ENCODE peak calls at places on chromosomes 5 and 9, in six cellular contexts. One of them, this sample, is unnamed.

GRCh38 chr5:126348855-126349635 is 74.2 kb upstream of the GRAMD2B start:
- DNase-seq in transverse colon: no peak
- DNase-seq in astrocyte of the cerebellum: no peak
- DNase-seq in bronchial epithelial cell: no peak
- DNase-seq in breast epithelium: no peak
- DNase-seq in activated CD8-positive, alpha-beta T cell treated with anti-CD3 and anti-CD28 coated beads for 36 hours: no peak
- DNase-seq in this sample: no peak

GRCh38 chr9:98101868-98102273 is 17.2 kb downstream of the TRIM14 start:
- DNase-seq in transverse colon: peak
- DNase-seq in astrocyte of the cerebellum: no peak
- DNase-seq in bronchial epithelial cell: no peak
- DNase-seq in breast epithelium: peak
- DNase-seq in activated CD8-positive, alpha-beta T cell treated with anti-CD3 and anti-CD28 coated beads for 36 hours: peak
- DNase-seq in this sample: no peak

GRCh38 chr9:3962467-3962866 is 337.4 kb downstream of the GLIS3 start:
- DNase-seq in transverse colon: no peak
- DNase-seq in astrocyte of the cerebellum: no peak
- DNase-seq in bronchial epithelial cell: peak
- DNase-seq in breast epithelium: no peak
- DNase-seq in activated CD8-positive, alpha-beta T cell treated with anti-CD3 and anti-CD28 coated beads for 36 hours: no peak
- DNase-seq in this sample: no peak

GRCh38 chr5:1108865-1109174 is 3.0 kb downstream of the SLC12A7 start:
- DNase-seq in transverse colon: no peak
- DNase-seq in astrocyte of the cerebellum: no peak
- DNase-seq in bronchial epithelial cell: no peak
- DNase-seq in breast epithelium: no peak
- DNase-seq in activated CD8-positive, alpha-beta T cell treated with anti-CD3 and anti-CD28 coated beads for 36 hours: no peak
- DNase-seq in this sample: no peak

GRCh38 chr5:17243287-17244063 is 26.0 kb downstream of the BASP1 start:
- DNase-seq in transverse colon: no peak
- DNase-seq in astrocyte of the cerebellum: no peak
- DNase-seq in bronchial epithelial cell: no peak
- DNase-seq in breast epithelium: no peak
- DNase-seq in activated CD8-positive, alpha-beta T cell treated with anti-CD3 and anti-CD28 coated beads for 36 hours: no peak
- DNase-seq in this sample: no peak

GRCh38 chr5:172377856-172378255 is 76.5 kb downstream of the SH3PXD2B start:
- DNase-seq in transverse colon: no peak
- DNase-seq in astrocyte of the cerebellum: no peak
- DNase-seq in bronchial epithelial cell: no peak
- DNase-seq in breast epithelium: no peak
- DNase-seq in activated CD8-positive, alpha-beta T cell treated with anti-CD3 and anti-CD28 coated beads for 36 hours: no peak
- DNase-seq in this sample: no peak

GRCh38 chr5:107519900-107520354 is 150.8 kb downstream of the EFNA5 start:
- DNase-seq in transverse colon: no peak
- DNase-seq in astrocyte of the cerebellum: no peak
- DNase-seq in bronchial epithelial cell: peak
- DNase-seq in breast epithelium: no peak
- DNase-seq in activated CD8-positive, alpha-beta T cell treated with anti-CD3 and anti-CD28 coated beads for 36 hours: no peak
- DNase-seq in this sample: no peak

GRCh38 chr9:37383876-37384715 is 38.4 kb upstream of the GRHPR start:
- DNase-seq in transverse colon: no peak
- DNase-seq in astrocyte of the cerebellum: no peak
- DNase-seq in bronchial epithelial cell: no peak
- DNase-seq in breast epithelium: no peak
- DNase-seq in activated CD8-positive, alpha-beta T cell treated with anti-CD3 and anti-CD28 coated beads for 36 hours: no peak
- DNase-seq in this sample: no peak

GRCh38 chr5:159104058-159104651 is 4.4 kb upstream of the EBF1 start:
- DNase-seq in transverse colon: no peak
- DNase-seq in astrocyte of the cerebellum: no peak
- DNase-seq in bronchial epithelial cell: peak
- DNase-seq in breast epithelium: no peak
- DNase-seq in activated CD8-positive, alpha-beta T cell treated with anti-CD3 and anti-CD28 coated beads for 36 hours: no peak
- DNase-seq in this sample: no peak

GRCh38 chr5:115351356-115352195 is 55.1 kb upstream of the CCDC112 start:
- DNase-seq in transverse colon: no peak
- DNase-seq in astrocyte of the cerebellum: no peak
- DNase-seq in bronchial epithelial cell: peak
- DNase-seq in breast epithelium: no peak
- DNase-seq in activated CD8-positive, alpha-beta T cell treated with anti-CD3 and anti-CD28 coated beads for 36 hours: no peak
- DNase-seq in this sample: no peak

GRCh38 chr5:96893342-96893741 is 17.0 kb downstream of the ERAP2 start:
- DNase-seq in transverse colon: no peak
- DNase-seq in astrocyte of the cerebellum: peak
- DNase-seq in bronchial epithelial cell: peak
- DNase-seq in breast epithelium: no peak
- DNase-seq in activated CD8-positive, alpha-beta T cell treated with anti-CD3 and anti-CD28 coated beads for 36 hours: peak
- DNase-seq in this sample: no peak

GRCh38 chr9:2622361-2623045 is 916 bp downstream of the VLDLR start:
- DNase-seq in transverse colon: peak
- DNase-seq in astrocyte of the cerebellum: no peak
- DNase-seq in bronchial epithelial cell: peak
- DNase-seq in breast epithelium: no peak
- DNase-seq in activated CD8-positive, alpha-beta T cell treated with anti-CD3 and anti-CD28 coated beads for 36 hours: peak
- DNase-seq in this sample: no peak

GRCh38 chr5:58012801-58013315 is 447.0 kb downstream of the PLK2 start:
- DNase-seq in transverse colon: no peak
- DNase-seq in astrocyte of the cerebellum: no peak
- DNase-seq in bronchial epithelial cell: no peak
- DNase-seq in breast epithelium: no peak
- DNase-seq in activated CD8-positive, alpha-beta T cell treated with anti-CD3 and anti-CD28 coated beads for 36 hours: no peak
- DNase-seq in this sample: no peak

GRCh38 chr5:158958048-158958994 is 141.4 kb downstream of the EBF1 start:
- DNase-seq in transverse colon: no peak
- DNase-seq in astrocyte of the cerebellum: no peak
- DNase-seq in bronchial epithelial cell: no peak
- DNase-seq in breast epithelium: no peak
- DNase-seq in activated CD8-positive, alpha-beta T cell treated with anti-CD3 and anti-CD28 coated beads for 36 hours: no peak
- DNase-seq in this sample: no peak

GRCh38 chr5:3220638-3221288 is 374.9 kb upstream of the IRX1 start:
- DNase-seq in transverse colon: no peak
- DNase-seq in astrocyte of the cerebellum: no peak
- DNase-seq in bronchial epithelial cell: no peak
- DNase-seq in breast epithelium: no peak
- DNase-seq in activated CD8-positive, alpha-beta T cell treated with anti-CD3 and anti-CD28 coated beads for 36 hours: no peak
- DNase-seq in this sample: no peak

GRCh38 chr9:107807183-107807582 is 317.6 kb upstream of the KLF4 start:
- DNase-seq in transverse colon: no peak
- DNase-seq in astrocyte of the cerebellum: no peak
- DNase-seq in bronchial epithelial cell: peak
- DNase-seq in breast epithelium: no peak
- DNase-seq in activated CD8-positive, alpha-beta T cell treated with anti-CD3 and anti-CD28 coated beads for 36 hours: no peak
- DNase-seq in this sample: no peak

GRCh38 chr9:72856985-72857631 is 95.7 kb downstream of the ALDH1A1 start:
- DNase-seq in transverse colon: no peak
- DNase-seq in astrocyte of the cerebellum: peak
- DNase-seq in bronchial epithelial cell: peak
- DNase-seq in breast epithelium: no peak
- DNase-seq in activated CD8-positive, alpha-beta T cell treated with anti-CD3 and anti-CD28 coated beads for 36 hours: peak
- DNase-seq in this sample: peak

GRCh38 chr5:137374110-137374853 is 124.8 kb downstream of the SPOCK1 start:
- DNase-seq in transverse colon: no peak
- DNase-seq in astrocyte of the cerebellum: no peak
- DNase-seq in bronchial epithelial cell: no peak
- DNase-seq in breast epithelium: no peak
- DNase-seq in activated CD8-positive, alpha-beta T cell treated with anti-CD3 and anti-CD28 coated beads for 36 hours: no peak
- DNase-seq in this sample: no peak

DNA sequence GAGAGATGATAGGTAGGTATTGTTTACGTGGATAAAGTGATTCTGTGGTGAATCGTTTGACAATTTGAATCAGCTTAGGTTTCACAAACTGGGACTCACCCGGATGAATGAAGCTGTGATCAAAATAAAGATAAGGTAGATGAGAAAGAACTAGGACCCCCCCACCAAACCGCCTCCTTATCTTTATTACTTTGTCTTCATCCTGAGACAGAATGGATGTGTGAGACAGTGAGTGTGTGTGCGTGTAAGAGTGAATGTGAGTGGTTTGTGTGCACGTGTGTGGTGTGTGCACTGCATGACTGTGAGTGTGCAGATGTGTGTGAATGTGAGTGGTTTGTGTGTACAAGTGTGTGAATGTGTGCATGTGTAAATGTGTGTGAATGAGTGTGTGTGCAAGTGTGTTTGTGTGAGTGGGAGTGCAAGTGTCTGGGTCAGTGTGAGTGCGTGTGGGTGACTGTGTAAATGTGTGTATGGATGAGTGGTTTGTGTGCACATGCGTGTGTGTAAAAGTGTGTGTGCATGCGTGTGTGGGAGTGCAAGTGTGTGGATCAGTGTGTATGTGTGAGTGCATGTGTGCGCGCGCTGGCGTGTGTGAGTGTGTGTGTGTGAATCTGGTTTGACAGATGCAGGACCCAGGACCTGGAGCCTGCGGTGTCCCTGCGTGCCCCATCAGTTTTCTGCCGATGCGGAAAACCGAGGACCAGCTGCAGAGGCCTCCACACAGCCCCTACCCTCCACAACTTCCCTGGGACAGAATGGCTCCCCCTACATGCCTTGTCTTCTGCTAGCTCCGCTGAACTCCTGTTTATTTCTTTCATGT is 11.4 kb upstream of the ENG start:
- DNase-seq in transverse colon: no peak
- DNase-seq in astrocyte of the cerebellum: no peak
- DNase-seq in bronchial epithelial cell: no peak
- DNase-seq in breast epithelium: no peak
- DNase-seq in activated CD8-positive, alpha-beta T cell treated with anti-CD3 and anti-CD28 coated beads for 36 hours: peak
- DNase-seq in this sample: no peak
- TF ChIP-seq CTCF in transverse colon: no peak
- TF ChIP-seq CTCF in astrocyte of the cerebellum: no peak
- TF ChIP-seq CTCF in bronchial epithelial cell: no peak
- TF ChIP-seq CTCF in breast epithelium: no peak
- TF ChIP-seq CTCF in activated CD8-positive, alpha-beta T cell treated with anti-CD3 and anti-CD28 coated beads for 36 hours: no peak
- TF ChIP-seq CTCF in this sample: no peak

DNA sequence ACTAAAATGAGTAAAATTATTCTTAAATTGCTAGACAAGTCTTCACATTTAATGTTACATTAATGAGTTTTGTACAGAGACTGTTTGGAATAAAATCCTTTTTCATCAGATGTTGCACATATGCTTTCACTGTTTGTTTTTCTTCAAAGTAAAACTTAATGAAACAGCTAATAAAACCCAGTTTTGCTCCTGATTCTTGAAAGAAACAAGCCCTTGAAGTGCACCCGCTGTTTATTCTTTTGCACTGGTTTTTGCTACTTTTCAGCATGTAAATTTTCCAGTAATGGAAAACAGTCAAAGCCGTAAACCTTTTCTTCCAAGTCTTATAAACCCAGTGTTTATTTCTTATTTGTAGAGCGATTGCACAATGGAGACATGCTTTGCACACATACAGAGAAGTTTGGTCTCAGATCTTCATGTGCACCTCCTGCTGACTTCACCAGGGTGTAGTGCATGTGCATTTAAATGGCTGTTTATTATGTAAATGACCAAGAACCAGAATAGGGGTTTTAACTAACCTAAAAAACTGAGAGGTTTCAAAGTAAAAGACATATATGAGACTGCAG is 51.8 kb downstream of the ATG10 start:
- DNase-seq in transverse colon: no peak
- DNase-seq in astrocyte of the cerebellum: no peak
- DNase-seq in bronchial epithelial cell: no peak
- DNase-seq in breast epithelium: no peak
- DNase-seq in activated CD8-positive, alpha-beta T cell treated with anti-CD3 and anti-CD28 coated beads for 36 hours: no peak
- DNase-seq in this sample: no peak
- TF ChIP-seq CTCF in transverse colon: no peak
- TF ChIP-seq CTCF in astrocyte of the cerebellum: no peak
- TF ChIP-seq CTCF in bronchial epithelial cell: no peak
- TF ChIP-seq CTCF in breast epithelium: no peak
- TF ChIP-seq CTCF in activated CD8-positive, alpha-beta T cell treated with anti-CD3 and anti-CD28 coated beads for 36 hours: no peak
- TF ChIP-seq CTCF in this sample: no peak

DNA sequence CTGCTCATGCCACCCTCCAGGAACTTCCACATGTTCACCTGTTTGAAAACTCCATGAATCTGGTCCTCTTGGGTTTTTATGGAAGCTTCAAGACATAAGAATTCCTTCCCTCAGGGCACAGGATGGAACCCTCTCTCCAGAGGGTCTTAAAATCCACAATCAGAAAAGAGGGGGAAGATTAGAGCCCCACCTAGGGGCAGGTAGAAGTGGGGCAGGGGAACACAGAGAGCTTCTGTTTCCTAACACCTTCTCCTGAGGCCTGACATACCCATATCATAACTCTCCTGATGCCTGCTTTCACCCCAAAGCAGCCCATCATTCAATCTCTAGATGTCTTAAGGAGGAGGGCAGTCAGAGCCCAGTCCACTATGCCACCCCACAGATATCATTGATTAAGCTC is 1087.7 kb upstream of the ARRDC3 start:
- DNase-seq in transverse colon: no peak
- DNase-seq in astrocyte of the cerebellum: no peak
- DNase-seq in bronchial epithelial cell: no peak
- DNase-seq in breast epithelium: no peak
- DNase-seq in activated CD8-positive, alpha-beta T cell treated with anti-CD3 and anti-CD28 coated beads for 36 hours: no peak
- DNase-seq in this sample: no peak
- TF ChIP-seq CTCF in transverse colon: no peak
- TF ChIP-seq CTCF in astrocyte of the cerebellum: no peak
- TF ChIP-seq CTCF in bronchial epithelial cell: no peak
- TF ChIP-seq CTCF in breast epithelium: no peak
- TF ChIP-seq CTCF in activated CD8-positive, alpha-beta T cell treated with anti-CD3 and anti-CD28 coated beads for 36 hours: no peak
- TF ChIP-seq CTCF in this sample: no peak

DNA sequence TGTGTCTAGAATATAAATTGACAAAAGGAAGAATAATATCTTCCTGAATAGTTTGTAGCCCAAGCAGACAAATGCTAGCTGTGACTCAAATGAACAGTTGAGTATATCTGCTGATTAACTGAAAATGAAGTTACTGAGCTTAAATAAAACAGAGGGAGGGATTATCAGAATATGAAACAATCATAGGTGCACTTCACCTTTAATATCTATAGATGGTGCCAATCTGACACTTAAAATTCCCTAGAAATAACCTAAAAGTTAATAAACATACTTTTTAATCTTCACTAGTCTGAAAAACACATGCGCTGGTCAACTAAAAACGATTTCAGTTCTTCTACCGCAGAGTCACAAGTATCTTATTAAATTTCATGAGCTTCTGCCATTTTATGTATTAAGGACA is 280.8 kb upstream of the RASA1 start:
- DNase-seq in transverse colon: no peak
- DNase-seq in astrocyte of the cerebellum: no peak
- DNase-seq in bronchial epithelial cell: no peak
- DNase-seq in breast epithelium: no peak
- DNase-seq in activated CD8-positive, alpha-beta T cell treated with anti-CD3 and anti-CD28 coated beads for 36 hours: no peak
- DNase-seq in this sample: no peak
- TF ChIP-seq CTCF in transverse colon: no peak
- TF ChIP-seq CTCF in astrocyte of the cerebellum: no peak
- TF ChIP-seq CTCF in bronchial epithelial cell: no peak
- TF ChIP-seq CTCF in breast epithelium: no peak
- TF ChIP-seq CTCF in activated CD8-positive, alpha-beta T cell treated with anti-CD3 and anti-CD28 coated beads for 36 hours: peak
- TF ChIP-seq CTCF in this sample: no peak

DNA sequence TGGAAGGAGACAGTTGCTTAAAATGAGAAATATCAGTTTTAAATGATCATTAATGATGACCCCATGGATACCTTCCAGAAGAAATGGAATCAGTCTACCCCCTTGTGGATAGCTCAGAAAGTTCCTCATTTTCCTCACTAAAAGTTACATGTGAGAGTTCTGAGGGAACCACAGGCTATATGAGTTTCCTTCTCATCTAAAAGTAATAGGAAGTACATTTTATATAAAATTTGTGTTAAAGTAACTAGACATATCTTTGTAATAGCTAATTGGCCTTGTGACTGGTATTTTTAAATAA is 104.9 kb upstream of the SLC25A48 start:
- DNase-seq in transverse colon: no peak
- DNase-seq in astrocyte of the cerebellum: no peak
- DNase-seq in bronchial epithelial cell: peak
- DNase-seq in breast epithelium: no peak
- DNase-seq in activated CD8-positive, alpha-beta T cell treated with anti-CD3 and anti-CD28 coated beads for 36 hours: no peak
- DNase-seq in this sample: no peak
- TF ChIP-seq CTCF in transverse colon: no peak
- TF ChIP-seq CTCF in astrocyte of the cerebellum: no peak
- TF ChIP-seq CTCF in bronchial epithelial cell: peak
- TF ChIP-seq CTCF in breast epithelium: peak
- TF ChIP-seq CTCF in activated CD8-positive, alpha-beta T cell treated with anti-CD3 and anti-CD28 coated beads for 36 hours: no peak
- TF ChIP-seq CTCF in this sample: no peak

GRCh38 chr5:149829954-149830353 is 99.8 kb downstream of the PPARGC1B start:
- DNase-seq in transverse colon: no peak
- DNase-seq in astrocyte of the cerebellum: no peak
- DNase-seq in bronchial epithelial cell: no peak
- DNase-seq in breast epithelium: no peak
- DNase-seq in activated CD8-positive, alpha-beta T cell treated with anti-CD3 and anti-CD28 coated beads for 36 hours: peak
- DNase-seq in this sample: no peak
- TF ChIP-seq CTCF in transverse colon: peak
- TF ChIP-seq CTCF in astrocyte of the cerebellum: peak
- TF ChIP-seq CTCF in bronchial epithelial cell: no peak
- TF ChIP-seq CTCF in breast epithelium: no peak
- TF ChIP-seq CTCF in activated CD8-positive, alpha-beta T cell treated with anti-CD3 and anti-CD28 coated beads for 36 hours: peak
- TF ChIP-seq CTCF in this sample: peak